ENCODE peak calls at places on chromosomes 7 and 10, in four cellular contexts. I is gastrocnemius medialis; L is CD8-positive, alpha-beta T cell; H is upper lobe of right lung. N is an unnamed sample. For H3K27me3, the result is how much of the 10 kb centered on the place peaks cover.

GRCh38 chr10:35928760-35929159 is 286.7 kb upstream of the FZD8 start:
- DNase-seq in I (no peak), L (no peak), H (no peak), N (no peak)

GRCh38 chr10:84008878-84009277 is 130.4 kb upstream of the GHITM start:
- DNase-seq in I (no peak), L (no peak), H (peak), N (no peak)

GRCh38 chr10:26334932-26335573 is 103.1 kb upstream of the APBB1IP start:
- DNase-seq in I (no peak), L (peak), H (no peak), N (peak)

GRCh38 chr7:129163875-129164544 is 19.5 kb downstream of the TSPAN33 start:
- DNase-seq in I (no peak), L (no peak), H (no peak), N (no peak)

GRCh38 chr10:43053825-43054224 is 23.0 kb upstream of the RET start:
- DNase-seq in I (no peak), L (no peak), H (no peak), N (no peak)

GRCh38 chr10:60537697-60538096 is 148.0 kb upstream of the ANK3 start:
- DNase-seq in I (no peak), L (no peak), H (no peak), N (no peak)

GRCh38 chr7:46685051-46685450 is 764.0 kb upstream of the IGFBP3 start:
- DNase-seq in I (no peak), L (no peak), H (no peak), N (no peak)

GRCh38 chr10:26483554-26483953 is 45.4 kb downstream of the APBB1IP start:
- DNase-seq in I (no peak), L (no peak), H (no peak), N (no peak)

GRCh38 chr10:43065761-43066160 is 11.1 kb upstream of the RET start:
- DNase-seq in I (no peak), L (no peak), H (no peak), N (no peak)

GRCh38 chr7:148277042-148277660 is 313.4 kb upstream of the C7orf33 start:
- DNase-seq in I (no peak), L (no peak), H (no peak), N (no peak)

GRCh38 chr10:54650547-54650946 is 150.5 kb downstream of the PCDH15 start:
- DNase-seq in I (no peak), L (no peak), H (no peak), N (no peak)
- H3K27ac ChIP-seq in I (no peak), L (no peak), H (no peak), N (no peak)

GRCh38 chr7:16433568-16434122 is 12.3 kb upstream of the CRPPA start:
- DNase-seq in I (no peak), L (no peak), H (no peak), N (no peak)

GRCh38 chr7:16430133-16430532 is 8.8 kb upstream of the CRPPA start:
- DNase-seq in I (no peak), L (no peak), H (no peak), N (no peak)

GRCh38 chr7:16428672-16429071 is 7.3 kb upstream of the CRPPA start:
- DNase-seq in I (no peak), L (no peak), H (no peak), N (no peak)

GRCh38 chr7:16432425-16432731 is 11.0 kb upstream of the CRPPA start:
- DNase-seq in I (no peak), L (no peak), H (no peak), N (no peak)

DNA sequence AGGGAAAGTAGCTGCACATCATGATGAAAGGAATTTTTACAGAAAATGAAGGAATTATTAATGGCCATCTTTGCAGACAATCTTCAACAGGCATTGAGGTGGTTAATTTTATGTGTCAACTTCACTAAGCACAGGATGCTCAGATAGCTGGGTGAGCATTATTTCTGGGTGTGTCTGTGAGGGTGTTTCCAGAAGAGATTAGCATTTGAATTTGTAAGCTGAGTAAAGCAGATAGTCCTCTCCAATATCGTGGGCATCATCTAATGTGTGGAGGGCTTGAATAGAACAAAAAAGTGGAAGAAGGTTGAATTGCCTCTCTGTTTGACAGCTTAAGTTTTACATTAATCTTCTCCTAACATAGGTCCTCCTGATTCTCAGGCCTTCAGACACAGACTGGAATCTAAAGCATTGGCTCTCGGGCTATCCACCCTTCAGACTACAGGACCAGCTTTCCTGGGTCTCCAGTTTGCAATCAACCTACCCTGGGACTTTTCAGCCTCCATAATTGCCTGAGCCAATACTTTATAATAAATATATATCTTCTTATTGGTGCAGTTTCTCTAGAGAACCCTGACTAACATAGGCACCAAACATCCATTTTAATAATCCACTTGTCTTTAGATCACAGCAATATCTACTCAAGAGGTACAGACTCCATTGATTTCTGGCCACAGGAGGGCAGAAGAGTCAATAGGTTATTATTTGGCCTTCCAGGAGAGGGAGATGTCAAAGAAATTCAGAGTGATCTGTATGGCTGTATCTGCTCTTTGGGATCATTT is 10.5 kb upstream of the CRPPA start:
- DNase-seq in I (no peak), L (peak), H (no peak), N (peak)
- TF ChIP-seq CTCF in I (peak), L (peak), H (peak), N (peak)

GRCh38 chr10:133277277-133277992 is 767 bp upstream of the ADAM8 start:
- DNase-seq in I (no peak), L (no peak), H (no peak), N (no peak)

GRCh38 chr10:133277993-133278576 is 1.4 kb upstream of the ADAM8 start:
- DNase-seq in I (no peak), L (no peak), H (no peak), N (no peak)

GRCh38 chr10:133279266-133279960 is 2.7 kb upstream of the ADAM8 start:
- DNase-seq in I (no peak), L (no peak), H (no peak), N (no peak)

GRCh38 chr10:133279961-133280283 is 3.3 kb upstream of the ADAM8 start:
- DNase-seq in I (no peak), L (no peak), H (no peak), N (no peak)

GRCh38 chr10:133278577-133279265 is 2.1 kb upstream of the ADAM8 start:
- DNase-seq in I (no peak), L (peak), H (peak), N (no peak)
- H3K27me3 ChIP-seq in I (under half), L (under half), H (under half), N (under half)

DNA sequence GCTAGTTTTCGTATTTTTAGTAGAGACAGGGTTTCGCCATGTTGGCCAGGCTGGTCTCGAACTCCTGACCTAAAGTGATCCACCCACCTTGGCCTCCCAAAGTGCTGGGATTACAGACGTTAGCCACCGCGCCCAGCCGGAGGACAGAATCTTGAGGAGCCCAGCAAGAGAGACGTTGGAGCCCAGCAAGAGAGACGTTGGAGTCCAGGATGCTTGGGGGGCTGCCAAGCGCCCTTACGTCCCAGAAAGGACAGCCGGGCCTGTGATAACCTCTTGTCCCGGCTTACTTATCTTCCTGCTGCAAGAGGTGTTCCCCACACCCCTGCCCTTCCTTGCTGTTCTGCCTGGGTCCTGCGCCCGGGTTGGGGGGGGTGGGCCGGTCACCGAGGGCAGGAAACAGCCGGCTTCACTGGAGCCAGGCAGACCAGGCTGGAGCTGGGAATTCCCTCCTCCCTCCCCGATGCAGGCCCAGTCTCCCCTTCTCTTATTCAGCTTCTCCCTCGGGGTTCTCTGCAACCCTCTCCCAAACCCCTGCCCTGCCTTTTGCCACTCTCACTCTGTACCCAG is 1.9 kb upstream of the EPHB4 start:
- DNase-seq in I (no peak), L (no peak), H (peak), N (no peak)
- H3K27ac ChIP-seq in I (peak), L (no peak), H (peak), N (no peak)

DNA sequence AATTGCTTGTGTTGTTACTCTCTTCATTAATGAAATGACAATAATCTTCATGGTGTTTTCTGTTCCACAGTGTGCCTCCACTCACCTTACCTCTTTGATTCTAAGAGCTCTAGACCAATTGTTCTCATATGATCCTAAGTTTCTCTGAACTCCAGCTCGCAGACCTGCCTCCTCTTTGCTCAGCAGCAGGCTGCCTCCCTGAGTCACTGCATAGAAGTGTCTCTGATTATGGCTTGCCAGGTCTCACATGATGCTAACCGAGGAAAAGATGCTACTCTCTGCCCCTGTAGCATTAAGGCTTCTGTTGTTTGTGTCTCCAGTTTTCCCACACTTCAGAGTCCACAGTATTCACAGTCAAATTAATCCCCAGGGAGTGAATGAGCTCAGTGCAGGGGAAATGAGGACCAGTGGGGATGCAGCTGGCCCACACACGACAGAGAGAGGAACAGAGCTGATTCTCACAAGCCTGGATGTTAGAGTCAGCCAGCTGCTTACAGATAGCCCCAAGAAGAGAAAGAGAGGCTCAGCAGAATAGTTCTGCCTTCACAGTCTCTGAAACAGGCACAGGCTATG is 145.9 kb upstream of the EGR2 start:
- DNase-seq in I (no peak), L (no peak), H (no peak), N (no peak)
- TF ChIP-seq CTCF in I (no peak), L (no peak), H (no peak), N (no peak)

GRCh38 chr7:157021071-157021891 is 10.8 kb upstream of the MNX1 start:
- DNase-seq in I (no peak), L (no peak), H (peak), N (no peak)

GRCh38 chr7:157023589-157023905 is 13.1 kb upstream of the MNX1 start:
- DNase-seq in I (no peak), L (no peak), H (no peak), N (no peak)

GRCh38 chr7:157021893-157022680 is 11.6 kb upstream of the MNX1 start:
- DNase-seq in I (no peak), L (no peak), H (peak), N (no peak)

GRCh38 chr7:157024716-157025115 is 14.3 kb upstream of the MNX1 start:
- DNase-seq in I (no peak), L (no peak), H (no peak), N (no peak)

GRCh38 chr7:157022681-157023588 is 12.5 kb upstream of the MNX1 start:
- DNase-seq in I (no peak), L (no peak), H (peak), N (no peak)
- H3K27me3 ChIP-seq in I (half or more), L (under half), H (half or more), N (half or more)

GRCh38 chr7:98283887-98284222 is 2.4 kb downstream of the BRI3 start:
- DNase-seq in I (no peak), L (no peak), H (peak), N (no peak)

GRCh38 chr7:98280791-98281756 is at the start of gene BRI3:
- DNase-seq in I (peak), L (peak), H (peak), N (peak)

GRCh38 chr7:98281757-98282652 is 519 bp downstream of the BRI3 start:
- DNase-seq in I (no peak), L (no peak), H (peak), N (peak)

GRCh38 chr7:98283127-98283886 is 1.8 kb downstream of the BRI3 start:
- DNase-seq in I (peak), L (no peak), H (peak), N (no peak)

GRCh38 chr7:98282727-98283126 is 1.2 kb downstream of the BRI3 start:
- DNase-seq in I (no peak), L (no peak), H (no peak), N (no peak)
- H3K27ac ChIP-seq in I (peak), L (no peak), H (peak), N (no peak)

GRCh38 chr10:21022821-21023220 is 125.7 kb upstream of the NEBL start:
- DNase-seq in I (no peak), L (no peak), H (no peak), N (no peak)

GRCh38 chr10:21020545-21020944 is 123.4 kb upstream of the NEBL start:
- DNase-seq in I (no peak), L (no peak), H (no peak), N (no peak)

GRCh38 chr10:21021231-21021630 is 124.1 kb upstream of the NEBL start:
- DNase-seq in I (no peak), L (no peak), H (no peak), N (no peak)

GRCh38 chr10:21021843-21022594 is 124.9 kb upstream of the NEBL start:
- DNase-seq in I (no peak), L (no peak), H (no peak), N (no peak)
- TF ChIP-seq CTCF in I (no peak), L (no peak), H (no peak), N (no peak)

N was measured in CD4-positive, alpha-beta T cell.